ENCODE peak calls at places on chromosome 16, in nine cellular contexts. D is neural crest cell; U is iris pigment epithelial cell; Q is heart left ventricle; A is activated CD8-positive, alpha-beta T cell treated with anti-CD3 and anti-CD28 coated beads, Interleukin-2, amount 10 ng/mL, durations not matched to agents 7 days and 5 days; M is endothelial cell; K is stimulated activated CD8-positive, alpha-beta memory T cell treated with anti-CD3 and anti-CD28 coated beads, Interleukin-7, amount 100 ng/mL, for 1 hour; Z is activated effector memory CD4-positive, alpha-beta T cell treated with Interleukin-2 at 50 U/mL for 16 hours; P is BJ. V is an unnamed sample.
A peak's percentile ranks its signal among the peaks of the same experiment; 100 is the strongest.

GRCh38 chr16:53821487-53821886 is 117.5 kb downstream of the FTO start:
- DNase-seq in D (no peak), U (peak; percentile 49), Q (no peak), A (no peak), M (no peak), K (no peak), Z (no peak), P (peak; percentile 11), V (no peak)

GRCh38 chr16:71287903-71288302 is 1.3 kb downstream of the CMTR2 start:
- DNase-seq in D (no peak), U (no peak), Q (no peak), A (no peak), M (no peak), K (no peak), Z (no peak), P (no peak), V (no peak)

GRCh38 chr16:4531816-4532215 is 6.8 kb downstream of the CDIP1 start:
- DNase-seq in D (no peak), U (no peak), Q (no peak), A (no peak), M (no peak), K (no peak), Z (no peak), P (no peak), V (no peak)

GRCh38 chr16:52113812-52114211 is 433.1 kb downstream of the TOX3 start:
- DNase-seq in D (no peak), U (no peak), Q (no peak), A (no peak), M (no peak), K (no peak), Z (no peak), P (no peak), V (no peak)

GRCh38 chr16:88639231-88640038 is 1.1 kb downstream of the IL17C start:
- DNase-seq in D (no peak), U (no peak), Q (no peak), A (no peak), M (no peak), K (no peak), Z (no peak), P (no peak), V (peak; percentile 40)

GRCh38 chr16:11742536-11743307 is at the start of gene TXNDC11:
- DNase-seq in D (peak; percentile 99), U (peak; percentile 98), Q (peak; percentile 99), A (peak; percentile 99), M (peak; percentile 99), K (peak; percentile 99), Z (peak; percentile 99), P (peak; percentile 89), V (peak; percentile 99)

GRCh38 chr16:89133457-89134127 is 38.0 kb upstream of the CDH15 start:
- DNase-seq in D (no peak), U (no peak), Q (no peak), A (no peak), M (no peak), K (no peak), Z (no peak), P (no peak), V (no peak)

GRCh38 chr16:24309222-24309905 is 53.2 kb downstream of the CACNG3 start:
- DNase-seq in D (no peak), U (peak; percentile 42), Q (no peak), A (no peak), M (no peak), K (no peak), Z (no peak), P (no peak), V (no peak)

GRCh38 chr16:88882358-88883030 is 16.0 kb upstream of the PABPN1L start:
- DNase-seq in D (no peak), U (no peak), Q (no peak), A (no peak), M (no peak), K (no peak), Z (no peak), P (no peak), V (no peak)

GRCh38 chr16:12178251-12178990 is 201.9 kb downstream of the SNX29 start:
- DNase-seq in D (no peak), U (peak; percentile 36), Q (peak; percentile 62), A (no peak), M (no peak), K (no peak), Z (no peak), P (no peak), V (no peak)

GRCh38 chr16:21646721-21647561 is 5.5 kb downstream of the IGSF6 start:
- DNase-seq in D (no peak), U (no peak), Q (no peak), A (peak; percentile 91), M (no peak), K (peak; percentile 53), Z (peak; percentile 73), P (no peak), V (no peak)

GRCh38 chr16:26985100-26986065 is 81.3 kb upstream of the C16orf82 start:
- DNase-seq in D (no peak), U (no peak), Q (no peak), A (no peak), M (no peak), K (no peak), Z (no peak), P (no peak), V (no peak)

GRCh38 chr16:64586756-64587155 is 535.1 kb downstream of the CDH11 start:
- DNase-seq in D (no peak), U (no peak), Q (no peak), A (no peak), M (no peak), K (no peak), Z (no peak), P (no peak), V (no peak)

GRCh38 chr16:81937305-81938038 is 73.8 kb downstream of the SDR42E1 start:
- DNase-seq in D (no peak), U (peak; percentile 25), Q (no peak), A (no peak), M (no peak), K (no peak), Z (no peak), P (no peak), V (peak; percentile 21)

GRCh38 chr16:50520451-50521245 is 27.5 kb upstream of the NKD1 start:
- DNase-seq in D (peak; percentile 39), U (no peak), Q (no peak), A (no peak), M (no peak), K (no peak), Z (no peak), P (no peak), V (no peak)

GRCh38 chr16:30380801-30381208 is 1.6 kb downstream of the SEPTIN1 start:
- DNase-seq in D (no peak), U (no peak), Q (no peak), A (no peak), M (no peak), K (no peak), Z (no peak), P (no peak), V (no peak)

GRCh38 chr16:51545951-51546350 is 394.9 kb upstream of the SALL1 start:
- DNase-seq in D (no peak), U (no peak), Q (no peak), A (no peak), M (no peak), K (no peak), Z (no peak), P (no peak), V (no peak)

GRCh38 chr16:14600164-14600563 is 29.9 kb downstream of the PARN start:
- DNase-seq in D (no peak), U (peak; percentile 49), Q (no peak), A (no peak), M (no peak), K (no peak), Z (no peak), P (no peak), V (no peak)

GRCh38 chr16:4935231-4935855 is 1.6 kb downstream of the PPL start:
- DNase-seq in D (no peak), U (no peak), Q (peak; percentile 93), A (no peak), M (no peak), K (no peak), Z (no peak), P (peak; percentile 15), V (no peak)

GRCh38 chr16:24347556-24347955 is 91.4 kb downstream of the CACNG3 start:
- DNase-seq in D (no peak), U (no peak), Q (no peak), A (no peak), M (no peak), K (no peak), Z (no peak), P (no peak), V (no peak)

GRCh38 chr16:53558665-53559064 is 55.7 kb upstream of the AKTIP start:
- DNase-seq in D (no peak), U (no peak), Q (no peak), A (no peak), M (no peak), K (no peak), Z (no peak), P (no peak), V (no peak)

GRCh38 chr16:81876273-81876900 is 97.3 kb downstream of the PLCG2 start:
- DNase-seq in D (no peak), U (no peak), Q (no peak), A (no peak), M (no peak), K (no peak), Z (no peak), P (no peak), V (no peak)

GRCh38 chr16:70736454-70737376 is 50.9 kb upstream of the MTSS2 start:
- DNase-seq in D (no peak), U (no peak), Q (peak; percentile 39), A (peak; percentile 60), M (no peak), K (no peak), Z (no peak), P (no peak), V (no peak)

GRCh38 chr16:67260426-67261063 is 11.8 kb downstream of the SLC9A5 start:
- DNase-seq in D (no peak), U (peak; percentile 58), Q (peak; percentile 39), A (peak; percentile 51), M (no peak), K (no peak), Z (no peak), P (no peak), V (no peak)

GRCh38 chr16:87207509-87207908 is 109.7 kb downstream of the C16orf95 start:
- DNase-seq in D (no peak), U (peak; percentile 95), Q (no peak), A (no peak), M (no peak), K (no peak), Z (no peak), P (peak; percentile 76), V (no peak)

GRCh38 chr16:641326-642188 is at the start of gene MCRIP2:
- DNase-seq in D (peak; percentile 78), U (peak; percentile 59), Q (peak; percentile 96), A (peak; percentile 76), M (peak; percentile 74), K (no peak), Z (peak; percentile 49), P (no peak), V (peak; percentile 88)

GRCh38 chr16:35733971-35734702 is 2274.7 kb downstream of the TP53TG3F start:
- DNase-seq in D (no peak), U (no peak), Q (no peak), A (no peak), M (no peak), K (no peak), Z (no peak), P (no peak), V (no peak)

GRCh38 chr16:3879258-3879886 is 1.1 kb downstream of the CREBBP start:
- DNase-seq in D (no peak), U (peak; percentile 11), Q (peak; percentile 48), A (peak; percentile 33), M (peak; percentile 25), K (no peak), Z (no peak), P (no peak), V (peak; percentile 53)

GRCh38 chr16:81380932-81381331 is 63.7 kb upstream of the CMIP start:
- DNase-seq in D (no peak), U (no peak), Q (no peak), A (no peak), M (no peak), K (no peak), Z (no peak), P (no peak), V (no peak)

GRCh38 chr16:79651363-79651762 is 50.8 kb upstream of the MAF start:
- DNase-seq in D (no peak), U (peak; percentile 44), Q (peak; percentile 48), A (no peak), M (no peak), K (no peak), Z (no peak), P (no peak), V (no peak)

GRCh38 chr16:81879625-81880024 is 100.5 kb downstream of the PLCG2 start:
- DNase-seq in D (no peak), U (no peak), Q (no peak), A (no peak), M (no peak), K (no peak), Z (no peak), P (no peak), V (no peak)